ENCODE peak calls at places on chromosomes 4 and X, in five cellular contexts. One of them, this sample, is unnamed.
A peak's percentile ranks its signal among the peaks of the same experiment; 100 is the strongest.

GRCh38 chr4:108029321-108029720 is 39.6 kb downstream of the HADH start:
- DNase-seq in CD8-positive, alpha-beta memory T cell: peak; percentile 64
- DNase-seq in RWPE1: no peak
- DNase-seq in CD8-positive, alpha-beta T cell: peak; percentile 48
- DNase-seq in PC-3: no peak
- DNase-seq in this sample: no peak

GRCh38 chrX:41381685-41382084 is 47.7 kb downstream of the DDX3X start:
- DNase-seq in RWPE1: peak; percentile 61
- DNase-seq in CD8-positive, alpha-beta T cell: no peak
- DNase-seq in CD8-positive, alpha-beta memory T cell: no peak
- DNase-seq in PC-3: peak; percentile 90
- DNase-seq in this sample: no peak

GRCh38 chr4:119785963-119786362 is 157.4 kb upstream of the PDE5A start:
- DNase-seq in RWPE1: peak; percentile 9
- DNase-seq in PC-3: peak; percentile 44
- DNase-seq in CD8-positive, alpha-beta memory T cell: no peak
- DNase-seq in CD8-positive, alpha-beta T cell: no peak
- DNase-seq in this sample: no peak

GRCh38 chr4:7725951-7726350 is 213.7 kb downstream of the AFAP1 start:
- DNase-seq in RWPE1: peak; percentile 57
- DNase-seq in CD8-positive, alpha-beta memory T cell: no peak
- DNase-seq in PC-3: peak; percentile 85
- DNase-seq in CD8-positive, alpha-beta T cell: no peak
- DNase-seq in this sample: no peak

GRCh38 chr4:88659061-88659889 is 38.4 kb downstream of the NAP1L5 start:
- DNase-seq in PC-3: peak; percentile 77
- DNase-seq in CD8-positive, alpha-beta T cell: peak; percentile 30
- DNase-seq in CD8-positive, alpha-beta memory T cell: peak; percentile 42
- DNase-seq in RWPE1: peak; percentile 78
- DNase-seq in this sample: peak; percentile 43

GRCh38 chr4:13430834-13431568 is 53.1 kb downstream of the RAB28 start:
- DNase-seq in CD8-positive, alpha-beta T cell: no peak
- DNase-seq in PC-3: peak; percentile 8
- DNase-seq in RWPE1: no peak
- DNase-seq in CD8-positive, alpha-beta memory T cell: no peak
- DNase-seq in this sample: no peak

GRCh38 chrX:17414839-17415238 is 39.8 kb downstream of the NHS start:
- DNase-seq in RWPE1: no peak
- DNase-seq in CD8-positive, alpha-beta memory T cell: no peak
- DNase-seq in CD8-positive, alpha-beta T cell: no peak
- DNase-seq in PC-3: no peak
- DNase-seq in this sample: no peak

GRCh38 chr4:189414021-189414420 is 526.7 kb upstream of the FRG1 start:
- DNase-seq in CD8-positive, alpha-beta memory T cell: no peak
- DNase-seq in RWPE1: no peak
- DNase-seq in CD8-positive, alpha-beta T cell: no peak
- DNase-seq in PC-3: no peak
- DNase-seq in this sample: no peak

GRCh38 chr4:13396161-13396560 is 88.0 kb downstream of the RAB28 start:
- DNase-seq in RWPE1: no peak
- DNase-seq in CD8-positive, alpha-beta T cell: no peak
- DNase-seq in CD8-positive, alpha-beta memory T cell: no peak
- DNase-seq in PC-3: no peak
- DNase-seq in this sample: no peak

GRCh38 chr4:169253087-169253675 is 17.6 kb downstream of the SH3RF1 start:
- DNase-seq in PC-3: no peak
- DNase-seq in RWPE1: no peak
- DNase-seq in CD8-positive, alpha-beta T cell: no peak
- DNase-seq in CD8-positive, alpha-beta memory T cell: no peak
- DNase-seq in this sample: no peak
- H3K27ac ChIP-seq in PC-3: peak overlapping the region; percentile 86
- H3K27ac ChIP-seq in RWPE1: no peak overlapping the region
- H3K27ac ChIP-seq in CD8-positive, alpha-beta T cell: no peak overlapping the region
- H3K27ac ChIP-seq in CD8-positive, alpha-beta memory T cell: no peak overlapping the region
- H3K27ac ChIP-seq in this sample: peak overlapping the region; percentile 87

GRCh38 chr4:112748352-112748900 is 111.5 kb downstream of the LARP7 start:
- DNase-seq in RWPE1: no peak
- DNase-seq in CD8-positive, alpha-beta memory T cell: no peak
- DNase-seq in PC-3: no peak
- DNase-seq in CD8-positive, alpha-beta T cell: no peak
- DNase-seq in this sample: no peak
- H3K27ac ChIP-seq in RWPE1: no peak overlapping the region
- H3K27ac ChIP-seq in CD8-positive, alpha-beta memory T cell: no peak overlapping the region
- H3K27ac ChIP-seq in PC-3: no peak overlapping the region
- H3K27ac ChIP-seq in CD8-positive, alpha-beta T cell: no peak overlapping the region
- H3K27ac ChIP-seq in this sample: no peak overlapping the region

GRCh38 chr4:150371869-150372268 is 210.1 kb upstream of the MAB21L2 start:
- DNase-seq in CD8-positive, alpha-beta T cell: no peak
- DNase-seq in PC-3: no peak
- DNase-seq in RWPE1: no peak
- DNase-seq in CD8-positive, alpha-beta memory T cell: no peak
- DNase-seq in this sample: no peak
- H3K27ac ChIP-seq in CD8-positive, alpha-beta T cell: no peak overlapping the region
- H3K27ac ChIP-seq in PC-3: no peak overlapping the region
- H3K27ac ChIP-seq in RWPE1: no peak overlapping the region
- H3K27ac ChIP-seq in CD8-positive, alpha-beta memory T cell: no peak overlapping the region
- H3K27ac ChIP-seq in this sample: no peak overlapping the region

DNA sequence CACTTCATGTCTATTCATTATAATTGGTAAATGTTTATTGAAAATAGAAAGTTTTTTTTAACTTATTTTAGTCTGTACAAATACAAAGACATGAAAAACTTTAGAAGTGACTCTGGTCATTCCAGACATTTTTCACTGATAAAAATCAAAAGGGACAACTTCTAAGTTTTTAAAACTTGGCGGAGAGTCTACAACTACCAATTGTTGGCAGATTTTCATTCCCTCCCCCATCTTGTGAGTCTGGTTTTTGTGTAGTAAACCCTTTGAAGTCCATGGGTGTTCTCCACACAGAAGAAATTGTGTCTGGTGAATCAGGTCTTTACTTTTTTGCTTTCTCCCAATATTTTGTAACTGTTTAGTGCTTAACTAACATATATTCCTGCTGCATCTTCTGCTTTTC is 336.6 kb downstream of the PDGFC start:
- DNase-seq in CD8-positive, alpha-beta T cell: no peak
- DNase-seq in CD8-positive, alpha-beta memory T cell: no peak
- DNase-seq in RWPE1: no peak
- DNase-seq in PC-3: no peak
- DNase-seq in this sample: no peak
- H3K27ac ChIP-seq in CD8-positive, alpha-beta T cell: no peak overlapping the region
- H3K27ac ChIP-seq in CD8-positive, alpha-beta memory T cell: no peak overlapping the region
- H3K27ac ChIP-seq in RWPE1: no peak overlapping the region
- H3K27ac ChIP-seq in PC-3: no peak overlapping the region
- H3K27ac ChIP-seq in this sample: no peak overlapping the region